ENCODE peak calls at places on chromosome 17, in five cellular contexts. T is M059J; Q is amygdala; Z is activated CD4-positive, alpha-beta T cell treated with anti-CD3 and anti-CD28 coated beads for 24 hours; H is NCI-H345. S is an unnamed sample.

GRCh38 chr17:73465851-73466250 is 154.1 kb upstream of the CDC42EP4 start:
- DNase-seq in T (no peak), Q (no peak), Z (no peak), H (no peak), S (no peak)

GRCh38 chr17:63702223-63702577 is 2.3 kb upstream of the LIMD2 start:
- DNase-seq in T (no peak), Q (no peak), Z (peak; percentile 52), H (no peak), S (peak; percentile 68)

GRCh38 chr17:49995055-49995738 is at the start of gene DLX3:
- DNase-seq in T (peak; percentile 86), Q (no peak), Z (no peak), H (peak; percentile 64), S (peak; percentile 89)

GRCh38 chr17:40019140-40019991 is 4.1 kb downstream of the CSF3 start:
- DNase-seq in T (no peak), Q (no peak), Z (no peak), H (no peak), S (peak; percentile 79)

GRCh38 chr17:72403713-72404209 is 282.9 kb downstream of the SOX9 start:
- DNase-seq in T (no peak), Q (no peak), Z (no peak), H (no peak), S (no peak)

GRCh38 chr17:77996256-77996655 is 37.8 kb downstream of the TNRC6C start:
- DNase-seq in T (no peak), Q (no peak), Z (no peak), H (no peak), S (no peak)

GRCh38 chr17:75561927-75562603 is 25.5 kb upstream of the MYO15B start:
- DNase-seq in T (peak; percentile 91), Q (no peak), Z (no peak), H (no peak), S (no peak)

GRCh38 chr17:17739388-17740066 is 58.3 kb downstream of the RAI1 start:
- DNase-seq in T (peak; percentile 60), Q (peak; percentile 52), Z (no peak), H (no peak), S (no peak)

GRCh38 chr17:72496461-72496860 is 375.6 kb downstream of the SOX9 start:
- DNase-seq in T (no peak), Q (no peak), Z (no peak), H (no peak), S (no peak)

GRCh38 chr17:6070895-6071511 is 824 bp downstream of the WSCD1 start:
- DNase-seq in T (no peak), Q (peak; percentile 35), Z (no peak), H (peak; percentile 18), S (no peak)

GRCh38 chr17:42997390-42997983 is 732 bp upstream of the RPL27 start:
- DNase-seq in T (no peak), Q (no peak), Z (no peak), H (no peak), S (peak; percentile 17)

GRCh38 chr17:78337244-78338109 is 22.4 kb downstream of the SOCS3 start:
- DNase-seq in T (peak; percentile 66), Q (no peak), Z (no peak), H (no peak), S (peak; percentile 80)